ENCODE peak calls at places on chromosomes 4 and X, in nine cellular contexts. L is right atrium auricular region, S is mammary epithelial cell, V is esophagus squamous epithelium, O is thoracic aorta, Q is heart right ventricle, R is SK-N-SH, K is PC-3, P is uterus. I is an unnamed sample.

GRCh38 chr4:102778720-102779119 is 18.0 kb upstream of the MANBA start:
- DNase-seq in S (no peak), L (no peak), Q (no peak), P (no peak), R (no peak), O (no peak), V (no peak), K (no peak), I (no peak)

GRCh38 chrX:135707880-135708279 is 5.6 kb upstream of the CT45A1 start:
- DNase-seq in O (no peak), V (no peak), L (no peak), K (peak; percentile 32), S (no peak), R (peak; percentile 52), P (no peak), Q (no peak), I (no peak)

GRCh38 chrX:151713859-151714258 is 2.0 kb upstream of the FATE1 start:
- DNase-seq in V (no peak), S (peak; percentile 8), O (no peak), K (peak; percentile 47), R (peak; percentile 48), L (no peak), Q (peak; percentile 19), P (no peak), I (no peak)

GRCh38 chr4:97656034-97656720 is 487.1 kb downstream of the STPG2 start:
- DNase-seq in R (no peak), V (no peak), Q (no peak), K (peak; percentile 88), O (no peak), P (no peak), L (no peak), S (peak; percentile 96), I (no peak)

GRCh38 chr4:40316782-40317635 is 18.1 kb upstream of the CHRNA9 start:
- DNase-seq in V (no peak), S (peak; percentile 88), L (no peak), P (peak; percentile 59), K (peak; percentile 82), R (peak; percentile 57), O (no peak), Q (peak; percentile 39), I (no peak)

GRCh38 chr4:81870275-81870674 is 398.6 kb upstream of the RASGEF1B start:
- DNase-seq in R (no peak), P (no peak), L (no peak), O (no peak), K (no peak), Q (no peak), S (no peak), V (no peak), I (no peak)

GRCh38 chr4:125346616-125347015 is 31.9 kb downstream of the FAT4 start:
- DNase-seq in S (no peak), Q (no peak), L (no peak), R (no peak), K (no peak), P (no peak), V (no peak), O (no peak), I (no peak)

GRCh38 chrX:149469406-149469805 is 35.7 kb downstream of the IDS start:
- DNase-seq in Q (no peak), V (no peak), S (no peak), R (no peak), K (no peak), O (no peak), P (no peak), L (no peak), I (no peak)

GRCh38 chr4:107213410-107213809 is 177.3 kb upstream of the DKK2 start:
- DNase-seq in P (no peak), V (no peak), Q (no peak), L (no peak), S (no peak), R (peak; percentile 65), O (no peak), K (no peak), I (no peak)

GRCh38 chr4:14580061-14580460 is 422.2 kb upstream of the CPEB2 start:
- DNase-seq in K (no peak), R (no peak), O (no peak), V (no peak), P (no peak), Q (no peak), S (no peak), L (no peak), I (no peak)

GRCh38 chr4:182306792-182307507 is 63.7 kb downstream of the TENM3 start:
- DNase-seq in S (peak; percentile 67), K (no peak), P (no peak), L (no peak), Q (no peak), R (no peak), V (no peak), O (no peak), I (no peak)
- TF ChIP-seq CTCF in S (peak; percentile 42), K (peak; percentile 31), P (peak; percentile 7), L (peak; percentile 22), Q (no peak), R (peak; percentile 52), V (no peak), O (no peak), I (no peak)

GRCh38 chr4:122665148-122665547 is 44.3 kb upstream of the IL21 start:
- DNase-seq in Q (no peak), K (no peak), R (no peak), O (no peak), S (no peak), L (no peak), V (no peak), P (no peak), I (no peak)

GRCh38 chr4:122663814-122664610 is 43.1 kb upstream of the IL21 start:
- DNase-seq in P (no peak), O (no peak), R (no peak), K (no peak), L (no peak), S (no peak), V (no peak), Q (no peak), I (no peak)

GRCh38 chr4:122668241-122668640 is 47.4 kb upstream of the IL21 start:
- DNase-seq in S (peak; percentile 39), P (no peak), K (peak; percentile 34), Q (no peak), R (no peak), O (no peak), L (no peak), V (no peak), I (no peak)

GRCh38 chr4:122669911-122670738 is 49.3 kb upstream of the IL21 start:
- DNase-seq in Q (no peak), S (no peak), P (no peak), L (no peak), V (no peak), K (no peak), O (no peak), R (no peak), I (no peak)

DNA sequence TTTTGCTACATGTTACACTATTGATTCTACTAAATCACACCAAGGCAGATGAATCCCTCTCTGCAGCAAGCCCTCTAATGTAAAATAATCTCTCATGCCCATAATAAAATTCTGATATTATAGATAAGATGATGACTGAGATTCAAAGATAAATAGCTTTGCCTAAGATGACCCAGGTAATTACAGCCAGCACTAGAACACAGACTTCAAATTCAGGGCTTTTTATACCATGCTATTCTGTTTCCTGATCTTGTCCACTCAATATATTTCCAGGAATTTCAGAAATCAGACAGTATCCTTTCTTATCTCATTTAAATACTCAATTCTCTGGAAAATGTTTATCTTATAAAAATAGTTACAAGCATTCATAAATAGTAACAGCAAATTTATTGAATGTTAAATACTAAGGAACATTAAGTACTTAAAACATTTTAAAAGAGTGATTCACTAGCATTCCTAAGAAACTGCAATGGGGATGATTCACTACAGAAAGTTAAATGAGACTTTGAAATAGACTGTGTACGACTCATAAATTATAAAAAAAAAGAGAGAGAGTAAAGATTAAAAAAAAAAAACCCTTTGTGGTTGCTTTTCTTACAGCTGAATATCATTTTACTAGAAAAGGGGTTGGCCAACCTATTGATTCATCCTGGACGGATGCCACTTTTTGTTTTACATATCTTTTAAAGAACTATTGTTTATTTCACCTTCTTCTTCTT is 45.8 kb upstream of the IL21 start:
- DNase-seq in Q (no peak), V (no peak), P (no peak), R (no peak), L (no peak), S (peak; percentile 85), K (peak; percentile 82), O (no peak), I (no peak)
- H3K4me1 ChIP-seq in Q (no peaks in the 10 kb centered on the region), V (no peaks in the 10 kb centered on the region), P (peaks cover 13% of the 10 kb centered on the region), R (peaks cover 22% of the 10 kb centered on the region), L (peaks cover 11% of the 10 kb centered on the region), S (peaks cover 49% of the 10 kb centered on the region), K (peaks cover 37% of the 10 kb centered on the region), O (peaks cover 19% of the 10 kb centered on the region), I (peaks cover 13% of the 10 kb centered on the region)

GRCh38 chr4:77701111-77701510 is 95.5 kb downstream of the CXCL13 start:
- DNase-seq in S (no peak), P (no peak), K (no peak), O (no peak), R (no peak), L (no peak), Q (no peak), V (no peak), I (no peak)

GRCh38 chr4:77695769-77696168 is 90.1 kb downstream of the CXCL13 start:
- DNase-seq in S (peak; percentile 95), Q (no peak), L (no peak), V (no peak), P (no peak), R (no peak), K (peak; percentile 91), O (no peak), I (no peak)

GRCh38 chr4:77697860-77698599 is 92.4 kb downstream of the CXCL13 start:
- DNase-seq in Q (no peak), R (no peak), V (no peak), L (no peak), S (peak; percentile 64), O (no peak), K (peak; percentile 72), P (no peak), I (no peak)

DNA sequence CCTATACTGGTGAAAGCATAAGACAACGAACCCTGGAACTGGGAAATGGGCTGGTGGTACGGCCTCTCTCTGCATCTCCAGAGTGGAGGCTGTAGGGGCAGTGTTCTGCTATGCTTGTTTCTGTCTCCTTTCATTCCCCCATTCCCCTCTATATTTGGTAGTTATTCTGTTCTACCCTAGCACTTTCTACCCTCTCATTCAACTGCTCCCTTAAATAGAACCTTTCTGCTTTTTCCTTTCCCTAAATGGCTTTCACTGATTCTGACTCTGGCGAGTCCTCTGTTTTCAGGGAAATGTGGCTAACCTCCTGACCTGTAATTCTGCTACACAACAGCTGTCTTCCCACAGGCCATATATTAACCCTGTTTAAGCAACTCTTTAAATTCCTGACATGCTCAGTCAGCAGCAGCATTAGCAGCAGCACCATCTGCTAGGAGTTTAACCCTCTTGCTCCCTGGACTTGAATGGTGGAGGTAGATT is 94.2 kb downstream of the CXCL13 start:
- DNase-seq in O (no peak), R (peak; percentile 24), S (peak; percentile 80), Q (no peak), V (no peak), L (no peak), P (no peak), K (peak; percentile 58), I (no peak)
- TF ChIP-seq CTCF in O (no peak), R (no peak), S (no peak), Q (no peak), V (no peak), L (peak; percentile 17), P (no peak), K (peak; percentile 22), I (no peak)

GRCh38 chr4:70515342-70516245 is 2.8 kb upstream of the AMTN start:
- DNase-seq in K (peak; percentile 52), Q (no peak), L (no peak), P (no peak), O (no peak), V (no peak), S (peak; percentile 84), R (no peak), I (no peak)

GRCh38 chr4:70508801-70509200 is 9.6 kb upstream of the AMTN start:
- DNase-seq in R (no peak), O (no peak), K (no peak), S (no peak), Q (no peak), V (no peak), L (no peak), P (no peak), I (no peak)

GRCh38 chr4:70511365-70511764 is 7.0 kb upstream of the AMTN start:
- DNase-seq in O (no peak), K (peak; percentile 29), R (no peak), P (no peak), L (no peak), S (no peak), V (no peak), Q (no peak), I (no peak)
- H3K4me1 ChIP-seq in O (no peaks in the 10 kb centered on the region), K (peaks cover 7% of the 10 kb centered on the region), R (no peaks in the 10 kb centered on the region), P (no peaks in the 10 kb centered on the region), L (no peaks in the 10 kb centered on the region), S (no peaks in the 10 kb centered on the region), V (no peaks in the 10 kb centered on the region), Q (no peaks in the 10 kb centered on the region), I (no peaks in the 10 kb centered on the region)

I was measured in ascending aorta.